ENCODE peak calls at places on chromosomes 16 and 17, in ten cellular contexts. One of them, this sample, is unnamed.

GRCh38 chr17:39730095-39730921 is at the start of gene MIEN1:
- DNase-seq in stomach: peak
- DNase-seq in heart left ventricle: peak
- DNase-seq in A549: peak
- DNase-seq in NB4: peak
- DNase-seq in uterus: peak
- DNase-seq in GM12878: peak
- DNase-seq in esophagus squamous epithelium: peak
- DNase-seq in Peyer's patch: peak
- DNase-seq in endothelial cell of umbilical vein: peak
- DNase-seq in this sample: peak

GRCh38 chr17:44086364-44087311 is 16.1 kb downstream of the G6PC3 start:
- DNase-seq in Peyer's patch: no peak
- DNase-seq in A549: peak
- DNase-seq in endothelial cell of umbilical vein: peak
- DNase-seq in heart left ventricle: no peak
- DNase-seq in esophagus squamous epithelium: no peak
- DNase-seq in GM12878: no peak
- DNase-seq in NB4: peak
- DNase-seq in uterus: peak
- DNase-seq in stomach: no peak
- DNase-seq in this sample: peak

GRCh38 chr16:70676571-70677498 is 9.0 kb downstream of the MTSS2 start:
- DNase-seq in stomach: no peak
- DNase-seq in heart left ventricle: no peak
- DNase-seq in NB4: no peak
- DNase-seq in endothelial cell of umbilical vein: no peak
- DNase-seq in esophagus squamous epithelium: no peak
- DNase-seq in Peyer's patch: no peak
- DNase-seq in GM12878: no peak
- DNase-seq in uterus: no peak
- DNase-seq in A549: no peak
- DNase-seq in this sample: no peak

GRCh38 chr17:46876353-46876887 is 25.0 kb downstream of the WNT9B start:
- DNase-seq in GM12878: no peak
- DNase-seq in heart left ventricle: no peak
- DNase-seq in A549: peak
- DNase-seq in stomach: peak
- DNase-seq in NB4: no peak
- DNase-seq in esophagus squamous epithelium: no peak
- DNase-seq in endothelial cell of umbilical vein: no peak
- DNase-seq in Peyer's patch: no peak
- DNase-seq in uterus: no peak
- DNase-seq in this sample: no peak

GRCh38 chr17:2282297-2282873 is 21.2 kb downstream of the SMG6 start:
- DNase-seq in stomach: no peak
- DNase-seq in A549: peak
- DNase-seq in Peyer's patch: no peak
- DNase-seq in GM12878: no peak
- DNase-seq in esophagus squamous epithelium: no peak
- DNase-seq in NB4: peak
- DNase-seq in heart left ventricle: no peak
- DNase-seq in endothelial cell of umbilical vein: peak
- DNase-seq in uterus: no peak
- DNase-seq in this sample: peak

GRCh38 chr17:1252203-1252608 is 18.0 kb upstream of the BHLHA9 start:
- DNase-seq in heart left ventricle: peak
- DNase-seq in uterus: no peak
- DNase-seq in stomach: no peak
- DNase-seq in endothelial cell of umbilical vein: no peak
- DNase-seq in A549: no peak
- DNase-seq in NB4: no peak
- DNase-seq in GM12878: no peak
- DNase-seq in esophagus squamous epithelium: no peak
- DNase-seq in Peyer's patch: no peak
- DNase-seq in this sample: no peak

GRCh38 chr17:1197781-1198490 is 18.2 kb upstream of the ABR start:
- DNase-seq in GM12878: peak
- DNase-seq in A549: no peak
- DNase-seq in stomach: peak
- DNase-seq in NB4: peak
- DNase-seq in heart left ventricle: peak
- DNase-seq in endothelial cell of umbilical vein: no peak
- DNase-seq in uterus: peak
- DNase-seq in esophagus squamous epithelium: peak
- DNase-seq in Peyer's patch: peak
- DNase-seq in this sample: peak

GRCh38 chr16:80122155-80122554 is 418.6 kb upstream of the DYNLRB2 start:
- DNase-seq in esophagus squamous epithelium: no peak
- DNase-seq in NB4: no peak
- DNase-seq in endothelial cell of umbilical vein: no peak
- DNase-seq in GM12878: no peak
- DNase-seq in stomach: no peak
- DNase-seq in heart left ventricle: no peak
- DNase-seq in uterus: peak
- DNase-seq in Peyer's patch: no peak
- DNase-seq in A549: no peak
- DNase-seq in this sample: no peak

GRCh38 chr17:77280304-77280910 is 139.6 kb downstream of the SEC14L1 start:
- DNase-seq in GM12878: no peak
- DNase-seq in A549: no peak
- DNase-seq in heart left ventricle: no peak
- DNase-seq in NB4: no peak
- DNase-seq in stomach: no peak
- DNase-seq in Peyer's patch: no peak
- DNase-seq in esophagus squamous epithelium: no peak
- DNase-seq in uterus: no peak
- DNase-seq in endothelial cell of umbilical vein: peak
- DNase-seq in this sample: no peak
- TF ChIP-seq POLR2A in GM12878: no peak
- TF ChIP-seq POLR2A in A549: no peak
- TF ChIP-seq POLR2A in heart left ventricle: no peak
- TF ChIP-seq POLR2A in NB4: no peak
- TF ChIP-seq POLR2A in stomach: no peak
- TF ChIP-seq POLR2A in Peyer's patch: no peak
- TF ChIP-seq POLR2A in esophagus squamous epithelium: no peak
- TF ChIP-seq POLR2A in uterus: no peak
- TF ChIP-seq POLR2A in endothelial cell of umbilical vein: no peak
- TF ChIP-seq POLR2A in this sample: no peak

GRCh38 chr16:81449899-81450608 is 5.4 kb downstream of the CMIP start:
- DNase-seq in uterus: no peak
- DNase-seq in esophagus squamous epithelium: no peak
- DNase-seq in NB4: no peak
- DNase-seq in endothelial cell of umbilical vein: no peak
- DNase-seq in stomach: no peak
- DNase-seq in heart left ventricle: no peak
- DNase-seq in Peyer's patch: no peak
- DNase-seq in A549: no peak
- DNase-seq in GM12878: no peak
- DNase-seq in this sample: no peak

GRCh38 chr16:81449241-81449640 is 4.6 kb downstream of the CMIP start:
- DNase-seq in GM12878: no peak
- DNase-seq in esophagus squamous epithelium: no peak
- DNase-seq in endothelial cell of umbilical vein: no peak
- DNase-seq in heart left ventricle: no peak
- DNase-seq in uterus: no peak
- DNase-seq in A549: no peak
- DNase-seq in NB4: no peak
- DNase-seq in Peyer's patch: no peak
- DNase-seq in stomach: no peak
- DNase-seq in this sample: no peak

GRCh38 chr16:81447383-81448101 is 2.9 kb downstream of the CMIP start:
- DNase-seq in esophagus squamous epithelium: no peak
- DNase-seq in A549: peak
- DNase-seq in stomach: peak
- DNase-seq in Peyer's patch: no peak
- DNase-seq in uterus: no peak
- DNase-seq in NB4: peak
- DNase-seq in GM12878: no peak
- DNase-seq in heart left ventricle: no peak
- DNase-seq in endothelial cell of umbilical vein: peak
- DNase-seq in this sample: peak

GRCh38 chr16:81446318-81447275 is 2.0 kb downstream of the CMIP start:
- DNase-seq in NB4: peak
- DNase-seq in stomach: peak
- DNase-seq in heart left ventricle: peak
- DNase-seq in GM12878: no peak
- DNase-seq in endothelial cell of umbilical vein: peak
- DNase-seq in esophagus squamous epithelium: no peak
- DNase-seq in Peyer's patch: peak
- DNase-seq in uterus: peak
- DNase-seq in A549: peak
- DNase-seq in this sample: peak

DNA sequence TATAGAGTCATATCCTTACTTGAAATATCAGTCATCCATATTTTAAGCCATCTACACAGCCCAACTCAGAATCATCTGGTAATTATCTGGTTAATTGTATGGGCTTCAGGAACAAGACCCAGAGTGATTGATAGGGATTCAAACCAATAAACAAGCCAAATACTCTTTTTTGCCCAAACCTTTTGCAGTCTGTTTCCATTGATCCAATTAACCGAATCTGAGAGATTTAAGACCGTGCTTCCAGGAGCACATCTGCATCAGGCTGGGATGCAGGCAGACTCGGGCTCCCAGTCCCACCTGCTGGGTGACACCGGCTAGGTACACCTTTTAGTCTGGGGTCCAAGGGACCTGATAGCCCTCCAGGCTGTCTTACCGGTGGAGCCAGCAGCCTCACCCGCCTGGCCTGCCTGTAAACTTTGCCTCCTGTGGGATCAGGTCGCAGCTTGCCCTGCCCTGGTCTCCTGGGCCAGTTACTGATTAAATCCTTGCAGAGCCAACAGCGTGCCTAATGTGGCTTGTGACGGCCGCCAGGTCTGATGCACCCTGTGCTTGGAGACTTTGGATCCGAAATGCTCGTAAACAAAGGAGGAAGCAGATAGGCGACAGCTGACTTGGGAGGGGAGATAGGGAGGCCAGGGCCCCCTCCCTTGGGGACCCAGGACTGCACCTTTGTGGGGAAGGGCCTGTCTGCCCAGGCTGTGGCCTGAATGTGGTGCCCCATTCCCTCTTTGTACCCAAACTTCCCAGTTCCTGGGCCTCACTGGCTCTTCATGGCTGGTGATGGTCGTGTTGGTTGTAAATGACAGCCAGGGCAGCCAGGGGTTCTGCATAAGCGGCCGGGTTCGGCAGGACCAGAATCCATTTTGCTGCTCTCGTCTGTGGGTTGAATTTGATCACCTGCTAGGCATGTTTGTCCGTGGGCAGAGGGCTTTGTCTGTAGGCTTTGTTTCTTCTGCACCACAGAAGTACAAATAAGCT is 3.8 kb downstream of the CMIP start:
- DNase-seq in NB4: peak
- DNase-seq in A549: no peak
- DNase-seq in stomach: peak
- DNase-seq in uterus: no peak
- DNase-seq in esophagus squamous epithelium: no peak
- DNase-seq in GM12878: no peak
- DNase-seq in heart left ventricle: no peak
- DNase-seq in Peyer's patch: no peak
- DNase-seq in endothelial cell of umbilical vein: no peak
- DNase-seq in this sample: peak
- TF ChIP-seq POLR2A in NB4: no peak
- TF ChIP-seq POLR2A in A549: no peak
- TF ChIP-seq POLR2A in stomach: no peak
- TF ChIP-seq POLR2A in uterus: no peak
- TF ChIP-seq POLR2A in esophagus squamous epithelium: peak
- TF ChIP-seq POLR2A in GM12878: no peak
- TF ChIP-seq POLR2A in heart left ventricle: no peak
- TF ChIP-seq POLR2A in Peyer's patch: peak
- TF ChIP-seq POLR2A in endothelial cell of umbilical vein: no peak
- TF ChIP-seq POLR2A in this sample: no peak

DNA sequence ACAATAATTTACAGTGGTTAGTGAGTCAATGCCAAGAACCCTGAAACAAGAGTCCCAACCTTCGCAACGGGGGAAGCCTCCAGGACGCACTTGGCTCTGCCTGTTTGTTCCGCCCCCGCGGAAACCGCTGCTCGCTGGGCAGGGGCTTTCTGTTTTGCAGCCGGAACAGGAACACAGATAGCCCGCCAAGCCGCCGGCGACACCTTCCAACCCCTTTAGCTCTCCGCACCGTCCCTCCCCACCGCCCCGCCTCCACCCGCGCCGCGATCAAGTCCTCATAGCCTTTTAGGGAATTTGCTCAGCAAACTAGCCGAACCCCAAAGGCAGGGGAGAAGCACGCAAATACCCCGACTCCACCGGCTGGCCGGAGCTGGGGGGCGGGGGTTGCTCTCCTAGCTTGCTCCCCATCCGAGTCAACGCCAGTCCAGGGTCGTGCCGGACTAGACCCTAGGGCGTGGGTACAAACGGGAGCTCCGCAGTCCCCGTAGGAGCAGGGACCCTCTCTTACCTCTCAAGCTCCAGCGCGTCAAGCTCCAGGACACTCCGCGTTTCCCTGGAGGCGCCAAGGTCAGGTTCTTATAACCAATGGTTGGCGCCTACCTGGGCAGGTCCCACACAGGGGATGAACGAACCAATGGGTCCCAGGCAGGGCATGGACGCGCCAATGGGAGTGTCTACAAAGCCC is at the start of gene SLFN13:
- DNase-seq in stomach: peak
- DNase-seq in GM12878: peak
- DNase-seq in NB4: peak
- DNase-seq in Peyer's patch: peak
- DNase-seq in esophagus squamous epithelium: peak
- DNase-seq in A549: peak
- DNase-seq in endothelial cell of umbilical vein: peak
- DNase-seq in heart left ventricle: peak
- DNase-seq in uterus: peak
- DNase-seq in this sample: peak
- TF ChIP-seq POLR2A in stomach: no peak
- TF ChIP-seq POLR2A in GM12878: peak
- TF ChIP-seq POLR2A in NB4: peak
- TF ChIP-seq POLR2A in Peyer's patch: no peak
- TF ChIP-seq POLR2A in esophagus squamous epithelium: no peak
- TF ChIP-seq POLR2A in A549: peak
- TF ChIP-seq POLR2A in endothelial cell of umbilical vein: no peak
- TF ChIP-seq POLR2A in heart left ventricle: no peak
- TF ChIP-seq POLR2A in uterus: no peak
- TF ChIP-seq POLR2A in this sample: peak

GRCh38 chr16:589658-590159 is at the start of gene RAB40C:
- DNase-seq in GM12878: peak
- DNase-seq in stomach: peak
- DNase-seq in A549: peak
- DNase-seq in heart left ventricle: peak
- DNase-seq in uterus: peak
- DNase-seq in esophagus squamous epithelium: peak
- DNase-seq in NB4: peak
- DNase-seq in Peyer's patch: peak
- DNase-seq in endothelial cell of umbilical vein: peak
- DNase-seq in this sample: peak

GRCh38 chr16:586645-587590 is 2.9 kb upstream of the RAB40C start:
- DNase-seq in uterus: no peak
- DNase-seq in Peyer's patch: no peak
- DNase-seq in A549: no peak
- DNase-seq in esophagus squamous epithelium: no peak
- DNase-seq in endothelial cell of umbilical vein: no peak
- DNase-seq in GM12878: no peak
- DNase-seq in stomach: no peak
- DNase-seq in NB4: no peak
- DNase-seq in heart left ventricle: peak
- DNase-seq in this sample: no peak

GRCh38 chr16:590165-590874 is 454 bp downstream of the RAB40C start:
- DNase-seq in uterus: no peak
- DNase-seq in endothelial cell of umbilical vein: peak
- DNase-seq in Peyer's patch: no peak
- DNase-seq in heart left ventricle: no peak
- DNase-seq in A549: no peak
- DNase-seq in NB4: no peak
- DNase-seq in GM12878: no peak
- DNase-seq in stomach: peak
- DNase-seq in esophagus squamous epithelium: no peak
- DNase-seq in this sample: no peak

GRCh38 chr16:588889-589657 is 793 bp upstream of the RAB40C start:
- DNase-seq in A549: peak
- DNase-seq in esophagus squamous epithelium: peak
- DNase-seq in endothelial cell of umbilical vein: peak
- DNase-seq in heart left ventricle: peak
- DNase-seq in NB4: peak
- DNase-seq in uterus: peak
- DNase-seq in GM12878: peak
- DNase-seq in stomach: peak
- DNase-seq in Peyer's patch: peak
- DNase-seq in this sample: peak

GRCh38 chr16:588639-588888 is 1.3 kb upstream of the RAB40C start:
- DNase-seq in heart left ventricle: peak
- DNase-seq in stomach: peak
- DNase-seq in esophagus squamous epithelium: no peak
- DNase-seq in A549: peak
- DNase-seq in GM12878: no peak
- DNase-seq in endothelial cell of umbilical vein: peak
- DNase-seq in uterus: no peak
- DNase-seq in NB4: peak
- DNase-seq in Peyer's patch: peak
- DNase-seq in this sample: peak
- TF ChIP-seq POLR2A in heart left ventricle: no peak
- TF ChIP-seq POLR2A in stomach: no peak
- TF ChIP-seq POLR2A in esophagus squamous epithelium: no peak
- TF ChIP-seq POLR2A in A549: no peak
- TF ChIP-seq POLR2A in GM12878: no peak
- TF ChIP-seq POLR2A in endothelial cell of umbilical vein: no peak
- TF ChIP-seq POLR2A in uterus: no peak
- TF ChIP-seq POLR2A in NB4: no peak
- TF ChIP-seq POLR2A in Peyer's patch: no peak
- TF ChIP-seq POLR2A in this sample: no peak

This sample was measured in erythroblast.